ENCODE peak calls at places on chromosomes 2 and 18, in four cellular contexts. One of them, this sample, is unnamed.

GRCh38 chr2:64718250-64718866 is 64.6 kb upstream of the SERTAD2 start:
- DNase-seq in activated T-helper 9 cell treated with anti-CD3 and anti-CD28 coated beads, Interleukin-2, amount 50 U/mL, for 16 hours: no peak
- DNase-seq in stimulated activated naive CD8-positive, alpha-beta T cell treated with anti-CD3 and anti-CD28 coated beads, Interleukin-15, amount 100 ng/mL, for 72 hours: no peak
- DNase-seq in GM12892: no peak
- DNase-seq in this sample: no peak

GRCh38 chr2:209431701-209432100 is 7.9 kb downstream of the MAP2 start:
- DNase-seq in activated T-helper 9 cell treated with anti-CD3 and anti-CD28 coated beads, Interleukin-2, amount 50 U/mL, for 16 hours: no peak
- DNase-seq in stimulated activated naive CD8-positive, alpha-beta T cell treated with anti-CD3 and anti-CD28 coated beads, Interleukin-15, amount 100 ng/mL, for 72 hours: no peak
- DNase-seq in GM12892: no peak
- DNase-seq in this sample: no peak

GRCh38 chr18:8272254-8272653 is 337.0 kb upstream of the RAB12 start:
- DNase-seq in activated T-helper 9 cell treated with anti-CD3 and anti-CD28 coated beads, Interleukin-2, amount 50 U/mL, for 16 hours: no peak
- DNase-seq in stimulated activated naive CD8-positive, alpha-beta T cell treated with anti-CD3 and anti-CD28 coated beads, Interleukin-15, amount 100 ng/mL, for 72 hours: no peak
- DNase-seq in GM12892: no peak
- DNase-seq in this sample: no peak

GRCh38 chr2:170505631-170506270 is 209.4 kb upstream of the SP5 start:
- DNase-seq in GM12892: no peak
- DNase-seq in activated T-helper 9 cell treated with anti-CD3 and anti-CD28 coated beads, Interleukin-2, amount 50 U/mL, for 16 hours: no peak
- DNase-seq in stimulated activated naive CD8-positive, alpha-beta T cell treated with anti-CD3 and anti-CD28 coated beads, Interleukin-15, amount 100 ng/mL, for 72 hours: no peak
- DNase-seq in this sample: no peak

GRCh38 chr18:47036298-47036874 is 965 bp upstream of the ELOA2 start:
- DNase-seq in GM12892: no peak
- DNase-seq in activated T-helper 9 cell treated with anti-CD3 and anti-CD28 coated beads, Interleukin-2, amount 50 U/mL, for 16 hours: no peak
- DNase-seq in stimulated activated naive CD8-positive, alpha-beta T cell treated with anti-CD3 and anti-CD28 coated beads, Interleukin-15, amount 100 ng/mL, for 72 hours: no peak
- DNase-seq in this sample: peak; percentile 47

GRCh38 chr18:35526476-35527120 is 28.8 kb upstream of the INO80C start:
- DNase-seq in stimulated activated naive CD8-positive, alpha-beta T cell treated with anti-CD3 and anti-CD28 coated beads, Interleukin-15, amount 100 ng/mL, for 72 hours: no peak
- DNase-seq in activated T-helper 9 cell treated with anti-CD3 and anti-CD28 coated beads, Interleukin-2, amount 50 U/mL, for 16 hours: no peak
- DNase-seq in GM12892: no peak
- DNase-seq in this sample: no peak

GRCh38 chr18:13611616-13612110 is 114.7 kb downstream of the FAM210A start:
- DNase-seq in GM12892: no peak
- DNase-seq in activated T-helper 9 cell treated with anti-CD3 and anti-CD28 coated beads, Interleukin-2, amount 50 U/mL, for 16 hours: no peak
- DNase-seq in stimulated activated naive CD8-positive, alpha-beta T cell treated with anti-CD3 and anti-CD28 coated beads, Interleukin-15, amount 100 ng/mL, for 72 hours: no peak
- DNase-seq in this sample: peak; percentile 76

GRCh38 chr18:57627488-57627887 is 5.9 kb upstream of the NARS1 start:
- DNase-seq in activated T-helper 9 cell treated with anti-CD3 and anti-CD28 coated beads, Interleukin-2, amount 50 U/mL, for 16 hours: no peak
- DNase-seq in GM12892: no peak
- DNase-seq in stimulated activated naive CD8-positive, alpha-beta T cell treated with anti-CD3 and anti-CD28 coated beads, Interleukin-15, amount 100 ng/mL, for 72 hours: no peak
- DNase-seq in this sample: no peak

GRCh38 chr2:128563348-128563687 is 244.7 kb upstream of the HS6ST1 start:
- DNase-seq in GM12892: no peak
- DNase-seq in activated T-helper 9 cell treated with anti-CD3 and anti-CD28 coated beads, Interleukin-2, amount 50 U/mL, for 16 hours: no peak
- DNase-seq in stimulated activated naive CD8-positive, alpha-beta T cell treated with anti-CD3 and anti-CD28 coated beads, Interleukin-15, amount 100 ng/mL, for 72 hours: no peak
- DNase-seq in this sample: no peak

GRCh38 chr2:37326866-37327634 is 2.4 kb upstream of the PRKD3 start:
- DNase-seq in stimulated activated naive CD8-positive, alpha-beta T cell treated with anti-CD3 and anti-CD28 coated beads, Interleukin-15, amount 100 ng/mL, for 72 hours: no peak
- DNase-seq in GM12892: no peak
- DNase-seq in activated T-helper 9 cell treated with anti-CD3 and anti-CD28 coated beads, Interleukin-2, amount 50 U/mL, for 16 hours: no peak
- DNase-seq in this sample: no peak

This sample was measured in NCI-H526.